ENCODE peak calls at places on chromosomes 2 and 18, in six cellular contexts. One of them, this sample, is unnamed.

GRCh38 chr18:29184654-29185053 is 1007.7 kb upstream of the CDH2 start:
- DNase-seq in NAMALWA: no peak
- DNase-seq in AG08396: no peak
- DNase-seq in ureter: no peak
- DNase-seq in LHCN-M2: peak; percentile 22
- DNase-seq in NCI-H510A treated with DMSO at 0.1 percent for 48 hours: no peak
- DNase-seq in this sample: no peak

GRCh38 chr2:241892299-241893137 is 23.0 kb downstream of the RTP5 start:
- DNase-seq in NAMALWA: no peak
- DNase-seq in AG08396: no peak
- DNase-seq in ureter: no peak
- DNase-seq in LHCN-M2: no peak
- DNase-seq in NCI-H510A treated with DMSO at 0.1 percent for 48 hours: no peak
- DNase-seq in this sample: no peak

GRCh38 chr2:43845181-43845580 is 6.4 kb downstream of the ABCG8 start:
- DNase-seq in NAMALWA: no peak
- DNase-seq in AG08396: no peak
- DNase-seq in ureter: no peak
- DNase-seq in LHCN-M2: no peak
- DNase-seq in NCI-H510A treated with DMSO at 0.1 percent for 48 hours: no peak
- DNase-seq in this sample: no peak

GRCh38 chr2:79619976-79620375 is 107.1 kb downstream of the CTNNA2 start:
- DNase-seq in NAMALWA: no peak
- DNase-seq in AG08396: no peak
- DNase-seq in ureter: no peak
- DNase-seq in LHCN-M2: no peak
- DNase-seq in NCI-H510A treated with DMSO at 0.1 percent for 48 hours: no peak
- DNase-seq in this sample: no peak

GRCh38 chr18:24878289-24878688 is 417.9 kb downstream of the HRH4 start:
- DNase-seq in NAMALWA: peak; percentile 56
- DNase-seq in AG08396: peak; percentile 35
- DNase-seq in ureter: no peak
- DNase-seq in LHCN-M2: peak; percentile 60
- DNase-seq in NCI-H510A treated with DMSO at 0.1 percent for 48 hours: peak; percentile 11
- DNase-seq in this sample: no peak

GRCh38 chr18:48514786-48515185 is 24.0 kb upstream of the CTIF start:
- DNase-seq in NAMALWA: no peak
- DNase-seq in AG08396: no peak
- DNase-seq in ureter: no peak
- DNase-seq in LHCN-M2: no peak
- DNase-seq in NCI-H510A treated with DMSO at 0.1 percent for 48 hours: no peak
- DNase-seq in this sample: no peak

GRCh38 chr18:2654828-2655152 is 736 bp upstream of the SMCHD1 start:
- DNase-seq in NAMALWA: no peak
- DNase-seq in AG08396: no peak
- DNase-seq in ureter: no peak
- DNase-seq in LHCN-M2: no peak
- DNase-seq in NCI-H510A treated with DMSO at 0.1 percent for 48 hours: no peak
- DNase-seq in this sample: no peak

GRCh38 chr2:86186431-86186830 is 8.8 kb downstream of the IMMT start:
- DNase-seq in NAMALWA: peak; percentile 35
- DNase-seq in AG08396: no peak
- DNase-seq in ureter: no peak
- DNase-seq in LHCN-M2: no peak
- DNase-seq in NCI-H510A treated with DMSO at 0.1 percent for 48 hours: no peak
- DNase-seq in this sample: no peak

GRCh38 chr2:183063083-183063482 is 15.5 kb upstream of the DUSP19 start:
- DNase-seq in NAMALWA: peak; percentile 80
- DNase-seq in AG08396: peak; percentile 48
- DNase-seq in ureter: no peak
- DNase-seq in LHCN-M2: peak; percentile 84
- DNase-seq in NCI-H510A treated with DMSO at 0.1 percent for 48 hours: no peak
- DNase-seq in this sample: no peak

GRCh38 chr2:141455211-141455826 is 675.5 kb downstream of the LRP1B start:
- DNase-seq in NAMALWA: no peak
- DNase-seq in AG08396: no peak
- DNase-seq in ureter: no peak
- DNase-seq in LHCN-M2: no peak
- DNase-seq in NCI-H510A treated with DMSO at 0.1 percent for 48 hours: no peak
- DNase-seq in this sample: no peak

This sample was measured in heart right ventricle.